ENCODE peak calls at places on chromosomes 13 and 19, in six cellular contexts. S, U, K, R, Y and Q are unnamed samples.

GRCh38 chr13:43301341-43301969 is 278.1 kb downstream of the DNAJC15 start:
- DNase-seq in S (no peak), U (no peak), K (no peak), R (no peak), Y (no peak), Q (peak)

GRCh38 chr19:35375505-35376307 is 4.8 kb downstream of the GPR42 start:
- DNase-seq in S (no peak), U (no peak), K (no peak), R (no peak), Y (no peak), Q (no peak)

GRCh38 chr19:40719414-40719894 is 2.5 kb downstream of the ITPKC start:
- DNase-seq in S (peak), U (no peak), K (no peak), R (no peak), Y (no peak), Q (no peak)

GRCh38 chr13:57666554-57666953 is 35.0 kb downstream of the PCDH17 start:
- DNase-seq in S (no peak), U (no peak), K (no peak), R (no peak), Y (no peak), Q (no peak)

GRCh38 chr19:43660301-43660700 is 9.7 kb downstream of the PLAUR start:
- DNase-seq in S (no peak), U (no peak), K (no peak), R (no peak), Y (no peak), Q (no peak)

GRCh38 chr19:1072371-1073015 is 5.5 kb downstream of the ARHGAP45 start:
- DNase-seq in S (no peak), U (no peak), K (no peak), R (no peak), Y (no peak), Q (no peak)

GRCh38 chr19:2315818-2316353 is 7.9 kb upstream of the LINGO3 start:
- DNase-seq in S (no peak), U (peak), K (no peak), R (peak), Y (peak), Q (peak)

GRCh38 chr13:32285633-32285965 is 29.6 kb downstream of the ZAR1L start:
- DNase-seq in S (no peak), U (no peak), K (no peak), R (no peak), Y (no peak), Q (no peak)

GRCh38 chr13:77434289-77434688 is 101.2 kb upstream of the SCEL start:
- DNase-seq in S (no peak), U (no peak), K (no peak), R (no peak), Y (no peak), Q (no peak)

GRCh38 chr19:40281381-40282208 is 3.5 kb downstream of the AKT2 start:
- DNase-seq in S (no peak), U (no peak), K (no peak), R (no peak), Y (no peak), Q (no peak)

GRCh38 chr13:34462843-34463242 is 479.2 kb upstream of the NBEA start:
- DNase-seq in S (no peak), U (no peak), K (peak), R (no peak), Y (no peak), Q (no peak)

GRCh38 chr13:96898212-96898611 is 96.1 kb downstream of the OXGR1 start:
- DNase-seq in S (no peak), U (no peak), K (no peak), R (no peak), Y (no peak), Q (no peak)

GRCh38 chr19:37955986-37956385 is 49.0 kb downstream of the SIPA1L3 start:
- DNase-seq in S (no peak), U (no peak), K (no peak), R (no peak), Y (no peak), Q (no peak)

GRCh38 chr19:2791440-2791839 is 6.1 kb downstream of the THOP1 start:
- DNase-seq in S (no peak), U (no peak), K (no peak), R (no peak), Y (no peak), Q (no peak)

GRCh38 chr19:39473443-39473960 is 7.1 kb upstream of the TIMM50 start:
- DNase-seq in S (no peak), U (no peak), K (no peak), R (no peak), Y (no peak), Q (no peak)

GRCh38 chr19:46660008-46660517 is 919 bp downstream of the DACT3 start:
- DNase-seq in S (no peak), U (peak), K (no peak), R (peak), Y (no peak), Q (no peak)

GRCh38 chr19:1122972-1123363 is 19.2 kb downstream of the GPX4 start:
- DNase-seq in S (no peak), U (peak), K (peak), R (peak), Y (peak), Q (peak)

GRCh38 chr19:48608798-48609263 is 2.3 kb downstream of the SPACA4 start:
- DNase-seq in S (no peak), U (peak), K (peak), R (peak), Y (peak), Q (peak)

GRCh38 chr19:32351807-32352630 is 6.6 kb downstream of the ZNF507 start:
- DNase-seq in S (no peak), U (no peak), K (no peak), R (no peak), Y (no peak), Q (no peak)

GRCh38 chr19:32642771-32643170 is 32.2 kb downstream of the ANKRD27 start:
- DNase-seq in S (no peak), U (no peak), K (no peak), R (no peak), Y (no peak), Q (no peak)

GRCh38 chr13:52001120-52001731 is 10.0 kb downstream of the ATP7B start:
- DNase-seq in S (no peak), U (peak), K (peak), R (peak), Y (peak), Q (no peak)

GRCh38 chr13:23671902-23672301 is 101.7 kb downstream of the TNFRSF19 start:
- DNase-seq in S (no peak), U (no peak), K (no peak), R (no peak), Y (no peak), Q (no peak)

GRCh38 chr13:37561031-37561430 is 37.5 kb downstream of the POSTN start:
- DNase-seq in S (no peak), U (no peak), K (no peak), R (no peak), Y (no peak), Q (no peak)

DNA sequence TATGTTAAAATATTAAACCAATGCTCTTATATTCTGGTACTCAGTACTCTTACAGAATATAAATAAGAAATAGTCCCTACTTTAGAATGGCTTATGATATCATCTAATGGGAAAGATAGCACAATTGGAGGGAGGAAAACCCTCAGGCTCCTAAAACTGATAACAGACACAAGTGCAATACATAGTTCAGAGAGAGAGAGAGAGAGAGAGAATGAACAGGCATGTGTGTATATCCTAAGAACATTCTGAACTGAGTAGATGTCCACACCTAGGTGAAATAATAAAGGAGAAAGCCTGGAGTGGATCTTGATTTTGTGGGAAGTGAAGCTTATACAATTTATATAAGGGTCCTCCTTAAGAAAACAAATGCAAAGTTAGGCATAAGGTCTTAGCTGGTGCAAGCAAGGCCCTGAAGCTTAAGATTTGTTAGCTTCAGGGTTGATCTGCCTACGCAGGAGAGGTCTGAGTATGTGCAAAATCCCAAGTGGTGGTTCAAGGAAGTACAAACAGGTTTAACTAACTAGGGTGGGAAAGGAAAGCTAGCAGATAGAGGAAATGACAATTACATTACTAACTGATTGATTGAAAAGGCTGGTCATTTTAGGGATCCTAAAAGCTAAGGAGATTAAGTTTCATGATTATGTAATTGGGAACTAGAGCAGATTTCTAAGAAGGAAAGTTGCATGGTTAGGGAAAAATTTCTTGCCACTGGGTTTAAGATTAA is 53.3 kb downstream of the SOX21 start:
- DNase-seq in S (no peak), U (no peak), K (no peak), R (peak), Y (no peak), Q (no peak)
- TF ChIP-seq JUND in S (no peak), U (no peak), K (no peak), R (no peak), Y (no peak), Q (no peak)

GRCh38 chr13:27791146-27791900 is 960 bp upstream of the GSX1 start:
- DNase-seq in S (no peak), U (no peak), K (no peak), R (no peak), Y (no peak), Q (peak)
- TF ChIP-seq JUND in S (no peak), U (no peak), K (no peak), R (no peak), Y (no peak), Q (no peak)

DNA sequence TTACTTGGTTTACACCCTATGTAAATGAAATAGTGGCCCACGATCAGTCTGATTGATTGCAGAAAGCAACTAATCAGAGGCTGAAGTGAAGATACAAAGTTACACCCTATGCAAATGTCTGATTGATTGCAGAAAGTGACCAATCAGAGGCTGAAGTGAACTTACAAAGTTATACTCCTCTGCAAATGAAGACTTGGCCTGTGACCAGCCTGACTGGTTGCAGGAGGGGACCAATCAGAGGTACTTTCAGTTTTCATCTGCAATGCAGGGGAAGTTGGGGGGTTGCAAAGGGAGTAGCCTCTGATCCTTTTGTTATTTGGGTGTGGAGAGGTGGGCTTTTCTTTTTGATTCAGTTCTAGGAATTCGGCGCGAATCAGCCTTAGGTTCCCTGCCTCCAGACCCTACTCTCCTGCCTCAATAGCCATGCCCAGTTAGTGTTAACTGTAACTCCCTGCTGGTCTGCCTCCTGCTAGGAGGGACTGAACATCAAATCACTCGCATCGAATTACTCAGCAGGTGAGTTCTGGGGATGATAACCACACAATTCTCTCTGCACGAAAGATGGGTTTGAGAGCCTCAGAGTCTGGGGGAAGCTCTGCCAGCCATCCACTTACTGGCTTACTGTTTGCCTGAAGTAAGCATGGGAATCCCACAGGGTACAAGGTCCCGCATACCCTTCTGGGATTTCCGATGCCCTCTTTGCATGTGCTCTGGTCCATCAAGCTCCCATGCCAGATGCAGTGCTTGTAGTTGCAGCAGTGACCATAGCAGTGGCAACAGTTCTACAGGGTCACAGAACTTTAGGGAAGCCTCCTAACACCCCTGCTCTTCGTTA is 7.5 kb downstream of the ARL11 start:
- DNase-seq in S (peak), U (no peak), K (no peak), R (no peak), Y (peak), Q (peak)
- TF ChIP-seq JUND in S (no peak), U (no peak), K (no peak), R (no peak), Y (no peak), Q (no peak)

DNA sequence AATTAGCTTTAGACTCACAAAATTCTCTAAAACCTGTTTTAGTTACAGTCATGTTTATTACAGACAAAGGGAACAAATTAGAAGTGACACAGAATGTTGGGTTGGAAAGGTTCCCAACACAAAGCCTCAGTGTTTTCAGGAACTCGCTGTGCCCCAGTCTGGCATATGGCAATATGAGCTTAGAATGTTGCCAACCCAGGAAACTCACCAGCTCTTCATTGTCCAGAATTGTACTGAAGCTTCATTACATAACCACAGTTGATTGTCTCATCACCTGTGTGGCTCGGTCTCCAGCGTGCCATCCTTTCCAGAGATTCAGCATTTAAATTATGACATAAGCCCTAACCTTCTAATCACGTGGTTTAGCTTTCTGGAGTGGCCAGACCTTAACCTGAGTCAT is 19.1 kb downstream of the ZNF264 start:
- DNase-seq in S (no peak), U (no peak), K (no peak), R (no peak), Y (no peak), Q (no peak)
- TF ChIP-seq JUND in S (no peak), U (no peak), K (no peak), R (no peak), Y (no peak), Q (no peak)

DNA sequence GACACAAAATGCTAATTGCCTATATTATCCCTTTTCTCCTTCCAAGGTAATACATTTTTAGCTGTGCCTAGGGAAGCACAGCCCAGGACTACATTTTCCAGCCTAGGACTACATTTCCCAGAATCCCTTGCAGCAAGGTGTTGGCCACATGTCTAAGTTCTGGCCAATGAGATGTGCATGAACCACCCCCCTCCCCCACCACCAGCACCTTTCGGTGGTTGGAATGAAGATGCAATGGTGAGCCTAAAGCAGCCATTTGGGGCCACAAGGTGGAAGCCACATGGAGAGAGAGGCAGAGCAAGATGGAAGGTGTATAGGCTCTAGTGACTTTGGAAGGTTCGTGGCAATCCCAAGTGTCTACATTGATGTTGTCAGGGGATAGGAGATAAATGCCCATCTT is 16.2 kb downstream of the UNC13A start:
- DNase-seq in S (no peak), U (peak), K (peak), R (peak), Y (peak), Q (no peak)
- TF ChIP-seq JUND in S (no peak), U (no peak), K (no peak), R (no peak), Y (no peak), Q (no peak)